ENCODE peak calls at places on chromosomes 7 and 10, in four cellular contexts. Y is lung microvascular endothelial cell, Q is AG09309, C is GM03348. U is an unnamed sample.

GRCh38 chr10:49448924-49449323 is 53.0 kb upstream of the DRGX start:
- DNase-seq in C (no peak), Y (no peak), Q (no peak), U (no peak)

GRCh38 chr10:13503745-13504463 is 24.9 kb downstream of the BEND7 start:
- DNase-seq in C (peak), Y (peak), Q (peak), U (peak)

GRCh38 chr10:56346845-56347415 is 14.1 kb downstream of the ZWINT start:
- DNase-seq in Q (no peak), C (no peak), Y (peak), U (no peak)

GRCh38 chr7:43148161-43148731 is 35.8 kb downstream of the HECW1 start:
- DNase-seq in Y (no peak), C (peak), Q (no peak), U (peak)

GRCh38 chr10:12333382-12334185 is 15.8 kb upstream of the CAMK1D start:
- DNase-seq in C (peak), Y (peak), Q (peak), U (peak)

GRCh38 chr7:148882668-148883232 is 1.3 kb downstream of the EZH2 start:
- DNase-seq in Y (peak), C (no peak), Q (no peak), U (no peak)

GRCh38 chr10:94545277-94546057 is at the start of gene HELLS:
- DNase-seq in Y (peak), Q (peak), C (peak), U (peak)

GRCh38 chr7:126302639-126303038 is 950.1 kb downstream of the GRM8 start:
- DNase-seq in Y (no peak), C (no peak), Q (no peak), U (no peak)

GRCh38 chr10:51960494-51960895 is 261.1 kb upstream of the CSTF2T start:
- DNase-seq in Y (peak), C (peak), Q (peak), U (peak)

GRCh38 chr10:119006451-119007210 is 22.9 kb upstream of the NANOS1 start:
- DNase-seq in Y (peak), Q (peak), C (peak), U (peak)

GRCh38 chr10:30247704-30248103 is 101.4 kb downstream of the MTPAP start:
- DNase-seq in C (no peak), Q (no peak), Y (no peak), U (no peak)

GRCh38 chr7:11232462-11232861 is 258.8 kb downstream of the PHF14 start:
- DNase-seq in C (peak), Q (no peak), Y (no peak), U (no peak)